ENCODE peak calls at places on chromosomes 7 and 10, in four cellular contexts. One of them, this sample, is unnamed. For H3K4me1 and H3K36me3, the result is how much of the 10 kb centered on the place peaks cover.

GRCh38 chr10:43979551-43979950 is 330.9 kb upstream of the ZNF32 start:
- DNase-seq in colonic mucosa: no peak
- DNase-seq in right atrium auricular region: no peak
- DNase-seq in SK-N-SH: no peak
- DNase-seq in this sample: no peak

GRCh38 chr10:93376372-93377296 is 105.5 kb downstream of the MYOF start:
- DNase-seq in colonic mucosa: peak
- DNase-seq in right atrium auricular region: no peak
- DNase-seq in SK-N-SH: peak
- DNase-seq in this sample: peak

GRCh38 chr7:97006146-97006950 is 995 bp downstream of the DLX6 start:
- DNase-seq in colonic mucosa: no peak
- DNase-seq in right atrium auricular region: no peak
- DNase-seq in SK-N-SH: peak
- DNase-seq in this sample: peak

GRCh38 chr7:128104109-128104742 is 73.0 kb upstream of the LRRC4 start:
- DNase-seq in colonic mucosa: no peak
- DNase-seq in right atrium auricular region: no peak
- DNase-seq in SK-N-SH: peak
- DNase-seq in this sample: peak

GRCh38 chr7:130593033-130593432 is 75.5 kb downstream of the COPG2 start:
- DNase-seq in colonic mucosa: no peak
- DNase-seq in right atrium auricular region: no peak
- DNase-seq in SK-N-SH: no peak
- DNase-seq in this sample: no peak

GRCh38 chr7:24059775-24060174 is 224.2 kb upstream of the NPY start:
- DNase-seq in colonic mucosa: no peak
- DNase-seq in right atrium auricular region: no peak
- DNase-seq in SK-N-SH: no peak
- DNase-seq in this sample: no peak

GRCh38 chr10:70660722-70661121 is 11.6 kb upstream of the ADAMTS14 start:
- DNase-seq in colonic mucosa: no peak
- DNase-seq in right atrium auricular region: no peak
- DNase-seq in SK-N-SH: no peak
- DNase-seq in this sample: no peak

GRCh38 chr7:49817251-49817650 is 43.8 kb downstream of the VWC2 start:
- DNase-seq in colonic mucosa: no peak
- DNase-seq in right atrium auricular region: no peak
- DNase-seq in SK-N-SH: no peak
- DNase-seq in this sample: no peak

GRCh38 chr7:140041626-140042385 is 20.9 kb downstream of the PARP12 start:
- DNase-seq in colonic mucosa: no peak
- DNase-seq in right atrium auricular region: no peak
- DNase-seq in SK-N-SH: no peak
- DNase-seq in this sample: no peak

GRCh38 chr7:48096273-48096672 is 7.2 kb downstream of the UPP1 start:
- DNase-seq in colonic mucosa: no peak
- DNase-seq in right atrium auricular region: no peak
- DNase-seq in SK-N-SH: no peak
- DNase-seq in this sample: no peak

GRCh38 chr7:95427123-95427522 is 7.7 kb downstream of the PON2 start:
- DNase-seq in colonic mucosa: no peak
- DNase-seq in right atrium auricular region: no peak
- DNase-seq in SK-N-SH: no peak
- DNase-seq in this sample: no peak

GRCh38 chr7:28708033-28708451 is 250.1 kb downstream of the TRIL start:
- DNase-seq in colonic mucosa: no peak
- DNase-seq in right atrium auricular region: no peak
- DNase-seq in SK-N-SH: no peak
- DNase-seq in this sample: no peak

GRCh38 chr7:111499027-111499426 is 63.3 kb downstream of the IMMP2L start:
- DNase-seq in colonic mucosa: no peak
- DNase-seq in right atrium auricular region: no peak
- DNase-seq in SK-N-SH: no peak
- DNase-seq in this sample: no peak

GRCh38 chr7:21543528-21544302 is 876 bp downstream of the DNAH11 start:
- DNase-seq in colonic mucosa: no peak
- DNase-seq in right atrium auricular region: no peak
- DNase-seq in SK-N-SH: peak
- DNase-seq in this sample: no peak

GRCh38 chr7:69739906-69740545 is 141.8 kb downstream of the AUTS2 start:
- DNase-seq in colonic mucosa: no peak
- DNase-seq in right atrium auricular region: peak
- DNase-seq in SK-N-SH: peak
- DNase-seq in this sample: peak

GRCh38 chr10:316390-316789 is 181.1 kb downstream of the ZMYND11 start:
- DNase-seq in colonic mucosa: no peak
- DNase-seq in right atrium auricular region: no peak
- DNase-seq in SK-N-SH: no peak
- DNase-seq in this sample: no peak

GRCh38 chr10:112951349-112952281 is 1.6 kb downstream of the TCF7L2 start:
- DNase-seq in colonic mucosa: peak
- DNase-seq in right atrium auricular region: peak
- DNase-seq in SK-N-SH: peak
- DNase-seq in this sample: peak

GRCh38 chr7:109094-109493 is 83.3 kb upstream of the FAM20C start:
- DNase-seq in colonic mucosa: no peak
- DNase-seq in right atrium auricular region: peak
- DNase-seq in SK-N-SH: no peak
- DNase-seq in this sample: no peak

GRCh38 chr10:94383515-94383914 is 18.8 kb upstream of the TBC1D12 start:
- DNase-seq in colonic mucosa: no peak
- DNase-seq in right atrium auricular region: no peak
- DNase-seq in SK-N-SH: no peak
- DNase-seq in this sample: no peak

GRCh38 chr7:79547132-79547531 is 93.7 kb upstream of the MAGI2 start:
- DNase-seq in colonic mucosa: no peak
- DNase-seq in right atrium auricular region: no peak
- DNase-seq in SK-N-SH: no peak
- DNase-seq in this sample: no peak

GRCh38 chr10:71975087-71975890 is 11.1 kb downstream of the CHST3 start:
- DNase-seq in colonic mucosa: peak
- DNase-seq in right atrium auricular region: no peak
- DNase-seq in SK-N-SH: no peak
- DNase-seq in this sample: no peak

GRCh38 chr10:59176241-59177030 is at the start of gene PHYHIPL:
- DNase-seq in colonic mucosa: no peak
- DNase-seq in right atrium auricular region: no peak
- DNase-seq in SK-N-SH: peak
- DNase-seq in this sample: peak

GRCh38 chr10:78209987-78210386 is 176.3 kb downstream of the RPS24 start:
- DNase-seq in colonic mucosa: no peak
- DNase-seq in right atrium auricular region: no peak
- DNase-seq in SK-N-SH: no peak
- DNase-seq in this sample: no peak

GRCh38 chr10:78210976-78211375 is 177.3 kb downstream of the RPS24 start:
- DNase-seq in colonic mucosa: no peak
- DNase-seq in right atrium auricular region: no peak
- DNase-seq in SK-N-SH: no peak
- DNase-seq in this sample: no peak

GRCh38 chr10:78212134-78212785 is 178.6 kb downstream of the RPS24 start:
- DNase-seq in colonic mucosa: no peak
- DNase-seq in right atrium auricular region: no peak
- DNase-seq in SK-N-SH: peak
- DNase-seq in this sample: peak

GRCh38 chr10:78211476-78212110 is 177.9 kb downstream of the RPS24 start:
- DNase-seq in colonic mucosa: no peak
- DNase-seq in right atrium auricular region: no peak
- DNase-seq in SK-N-SH: peak
- DNase-seq in this sample: peak

DNA sequence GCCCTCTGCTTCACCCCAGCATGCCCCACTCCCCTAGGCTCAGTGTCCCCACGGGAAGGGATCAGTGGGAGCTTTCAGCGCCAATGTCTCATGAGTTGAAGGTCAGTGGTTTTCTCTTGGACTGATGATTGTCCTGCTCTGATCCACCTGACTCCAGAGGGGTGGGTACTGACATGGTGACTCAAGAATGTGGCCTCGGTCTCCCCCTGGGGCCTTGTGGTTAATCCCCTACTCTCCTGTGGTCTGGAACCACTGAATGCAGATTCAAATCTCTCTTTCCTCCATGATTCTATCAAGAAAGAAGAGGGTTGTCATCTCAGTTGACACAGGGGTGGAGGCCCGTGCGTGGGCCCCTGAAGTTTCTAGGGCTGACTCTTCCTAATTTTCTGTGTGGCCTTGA is 176.9 kb downstream of the RPS24 start:
- DNase-seq in colonic mucosa: no peak
- DNase-seq in right atrium auricular region: no peak
- DNase-seq in SK-N-SH: no peak
- DNase-seq in this sample: no peak
- H3K4me1 ChIP-seq in colonic mucosa: under half
- H3K4me1 ChIP-seq in right atrium auricular region: under half
- H3K4me1 ChIP-seq in SK-N-SH: half or more
- H3K4me1 ChIP-seq in this sample: under half

GRCh38 chr7:98303906-98304305 is 22.4 kb downstream of the BRI3 start:
- DNase-seq in colonic mucosa: no peak
- DNase-seq in right atrium auricular region: no peak
- DNase-seq in SK-N-SH: no peak
- DNase-seq in this sample: no peak

GRCh38 chr7:98312201-98312600 is 30.7 kb downstream of the BRI3 start:
- DNase-seq in colonic mucosa: no peak
- DNase-seq in right atrium auricular region: no peak
- DNase-seq in SK-N-SH: no peak
- DNase-seq in this sample: no peak

GRCh38 chr7:98309566-98309965 is 28.1 kb downstream of the BRI3 start:
- DNase-seq in colonic mucosa: no peak
- DNase-seq in right atrium auricular region: no peak
- DNase-seq in SK-N-SH: no peak
- DNase-seq in this sample: no peak

GRCh38 chr7:98305951-98306535 is 24.6 kb downstream of the BRI3 start:
- DNase-seq in colonic mucosa: no peak
- DNase-seq in right atrium auricular region: no peak
- DNase-seq in SK-N-SH: peak
- DNase-seq in this sample: no peak

GRCh38 chr7:98307971-98308466 is 26.5 kb downstream of the BRI3 start:
- DNase-seq in colonic mucosa: no peak
- DNase-seq in right atrium auricular region: no peak
- DNase-seq in SK-N-SH: no peak
- DNase-seq in this sample: no peak
- H3K36me3 ChIP-seq in colonic mucosa: under half
- H3K36me3 ChIP-seq in right atrium auricular region: under half
- H3K36me3 ChIP-seq in SK-N-SH: under half
- H3K36me3 ChIP-seq in this sample: under half

GRCh38 chr10:95445223-95445836 is 115.8 kb downstream of the SORBS1 start:
- DNase-seq in colonic mucosa: peak
- DNase-seq in right atrium auricular region: peak
- DNase-seq in SK-N-SH: no peak
- DNase-seq in this sample: no peak

GRCh38 chr10:95450188-95450587 is 111.0 kb downstream of the SORBS1 start:
- DNase-seq in colonic mucosa: no peak
- DNase-seq in right atrium auricular region: no peak
- DNase-seq in SK-N-SH: no peak
- DNase-seq in this sample: no peak

GRCh38 chr10:95444792-95445191 is 116.4 kb downstream of the SORBS1 start:
- DNase-seq in colonic mucosa: no peak
- DNase-seq in right atrium auricular region: no peak
- DNase-seq in SK-N-SH: no peak
- DNase-seq in this sample: no peak

GRCh38 chr10:95445837-95446347 is 115.3 kb downstream of the SORBS1 start:
- DNase-seq in colonic mucosa: peak
- DNase-seq in right atrium auricular region: peak
- DNase-seq in SK-N-SH: peak
- DNase-seq in this sample: peak

DNA sequence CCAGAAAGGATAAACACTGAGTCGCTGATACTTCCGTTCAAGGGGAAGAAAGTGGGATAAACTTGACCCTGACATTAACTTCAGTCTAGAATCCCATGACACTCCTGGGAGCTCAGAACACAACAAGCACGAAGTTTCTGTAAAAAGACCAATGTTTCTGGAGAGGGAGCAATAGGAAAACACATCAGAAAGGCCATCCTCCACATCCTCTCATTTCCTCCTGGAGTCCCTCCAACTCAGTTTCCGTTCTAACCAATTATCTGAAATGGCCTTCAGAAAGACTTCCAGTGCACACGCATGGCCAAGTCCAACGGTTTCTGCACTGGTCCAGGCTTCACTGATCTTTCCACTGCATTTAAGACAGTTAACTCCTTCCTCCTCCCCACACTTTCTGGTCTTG is 113.4 kb downstream of the SORBS1 start:
- DNase-seq in colonic mucosa: no peak
- DNase-seq in right atrium auricular region: no peak
- DNase-seq in SK-N-SH: no peak
- DNase-seq in this sample: no peak
- H3K4me1 ChIP-seq in colonic mucosa: under half
- H3K4me1 ChIP-seq in right atrium auricular region: half or more
- H3K4me1 ChIP-seq in SK-N-SH: under half
- H3K4me1 ChIP-seq in this sample: under half

GRCh38 chr7:143383642-143383957 is 2.5 kb downstream of the ZYX start:
- DNase-seq in colonic mucosa: no peak
- DNase-seq in right atrium auricular region: no peak
- DNase-seq in SK-N-SH: no peak
- DNase-seq in this sample: no peak
- H3K36me3 ChIP-seq in colonic mucosa: under half
- H3K36me3 ChIP-seq in right atrium auricular region: under half
- H3K36me3 ChIP-seq in SK-N-SH: half or more
- H3K36me3 ChIP-seq in this sample: under half

DNA sequence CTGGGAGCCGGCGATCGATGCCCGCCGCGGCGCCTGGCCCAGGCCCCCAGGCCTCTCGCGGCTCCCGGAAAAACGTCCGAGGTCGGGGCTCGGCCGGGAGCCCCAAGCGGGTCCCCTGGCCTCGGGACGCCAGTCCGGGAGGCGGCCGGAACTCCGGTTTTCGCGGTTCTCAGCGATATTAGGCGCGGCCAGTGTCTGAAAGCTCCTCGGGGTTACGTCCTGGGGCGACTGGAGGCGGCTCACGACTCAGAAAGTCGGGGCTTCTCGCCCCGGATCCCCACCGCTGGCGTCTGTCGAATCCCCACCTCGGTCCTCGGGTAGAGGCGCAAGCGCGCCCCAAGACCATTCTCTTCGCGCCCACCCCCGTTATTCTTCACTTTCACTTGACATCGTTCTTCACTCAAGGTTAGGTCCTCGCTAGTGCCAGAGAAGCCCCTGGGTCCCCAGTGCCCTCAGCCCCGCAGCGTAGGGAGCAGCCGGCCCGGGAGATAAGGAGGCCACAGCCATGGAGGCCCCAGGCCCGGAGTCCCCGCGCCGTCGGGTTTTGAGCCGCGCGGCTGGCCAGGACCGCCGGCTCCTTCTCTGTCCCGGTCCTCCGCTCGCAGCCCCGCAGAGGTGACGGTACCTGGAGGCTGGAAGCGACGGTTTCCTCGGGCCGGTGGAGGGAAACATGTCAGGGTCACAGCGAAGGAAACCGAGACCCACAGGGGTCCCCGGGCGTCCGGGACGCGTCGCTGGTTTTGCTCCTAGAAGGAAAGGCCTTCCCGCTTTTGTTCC is 35.2 kb upstream of the EBLN1 start:
- DNase-seq in colonic mucosa: peak
- DNase-seq in right atrium auricular region: no peak
- DNase-seq in SK-N-SH: no peak
- DNase-seq in this sample: peak
- H3K4me1 ChIP-seq in colonic mucosa: under half
- H3K4me1 ChIP-seq in right atrium auricular region: under half
- H3K4me1 ChIP-seq in SK-N-SH: under half
- H3K4me1 ChIP-seq in this sample: under half

GRCh38 chr7:102203218-102203617 is 83.5 kb upstream of the SH2B2 start:
- DNase-seq in colonic mucosa: no peak
- DNase-seq in right atrium auricular region: no peak
- DNase-seq in SK-N-SH: no peak
- DNase-seq in this sample: no peak
- H3K36me3 ChIP-seq in colonic mucosa: under half
- H3K36me3 ChIP-seq in right atrium auricular region: half or more
- H3K36me3 ChIP-seq in SK-N-SH: under half
- H3K36me3 ChIP-seq in this sample: under half